ENCODE peak calls at places on chromosome 2, in eight cellular contexts. Y is H1, V is transverse colon, R is uterus, S is sigmoid colon, Z is H54, T is heart left ventricle, D is esophagus squamous epithelium. M is an unnamed sample.

GRCh38 chr2:160271166-160272086 is 71.4 kb upstream of the ITGB6 start:
- DNase-seq in Y (no peak), V (no peak), R (peak), S (no peak), Z (no peak), T (peak), D (no peak), M (no peak)

GRCh38 chr2:99765919-99766318 is 276.1 kb upstream of the REV1 start:
- DNase-seq in Y (no peak), V (no peak), R (no peak), S (no peak), Z (no peak), T (no peak), D (no peak), M (no peak)

GRCh38 chr2:66843856-66844255 is 408.9 kb downstream of the MEIS1 start:
- DNase-seq in Y (no peak), V (no peak), R (no peak), S (no peak), Z (no peak), T (no peak), D (no peak), M (no peak)

GRCh38 chr2:109560265-109560664 is 53.5 kb downstream of the SEPTIN10 start:
- DNase-seq in Y (no peak), V (no peak), R (no peak), S (no peak), Z (peak), T (no peak), D (no peak), M (peak)

GRCh38 chr2:208571764-208572131 is 165.2 kb downstream of the PTH2R start:
- DNase-seq in Y (no peak), V (no peak), R (no peak), S (no peak), Z (no peak), T (no peak), D (no peak), M (peak)

GRCh38 chr2:219059725-219060682 is 717 bp downstream of the IHH start:
- DNase-seq in Y (peak), V (peak), R (no peak), S (no peak), Z (no peak), T (no peak), D (no peak), M (no peak)

GRCh38 chr2:46257476-46257875 is 39.7 kb upstream of the EPAS1 start:
- DNase-seq in Y (no peak), V (no peak), R (no peak), S (no peak), Z (no peak), T (no peak), D (no peak), M (no peak)

GRCh38 chr2:174836345-174836999 is 72.2 kb upstream of the CHRNA1 start:
- DNase-seq in Y (no peak), V (no peak), R (no peak), S (no peak), Z (peak), T (no peak), D (no peak), M (no peak)

GRCh38 chr2:106165064-106165463 is 29.0 kb downstream of the UXS1 start:
- DNase-seq in Y (no peak), V (no peak), R (no peak), S (no peak), Z (no peak), T (no peak), D (no peak), M (no peak)

DNA sequence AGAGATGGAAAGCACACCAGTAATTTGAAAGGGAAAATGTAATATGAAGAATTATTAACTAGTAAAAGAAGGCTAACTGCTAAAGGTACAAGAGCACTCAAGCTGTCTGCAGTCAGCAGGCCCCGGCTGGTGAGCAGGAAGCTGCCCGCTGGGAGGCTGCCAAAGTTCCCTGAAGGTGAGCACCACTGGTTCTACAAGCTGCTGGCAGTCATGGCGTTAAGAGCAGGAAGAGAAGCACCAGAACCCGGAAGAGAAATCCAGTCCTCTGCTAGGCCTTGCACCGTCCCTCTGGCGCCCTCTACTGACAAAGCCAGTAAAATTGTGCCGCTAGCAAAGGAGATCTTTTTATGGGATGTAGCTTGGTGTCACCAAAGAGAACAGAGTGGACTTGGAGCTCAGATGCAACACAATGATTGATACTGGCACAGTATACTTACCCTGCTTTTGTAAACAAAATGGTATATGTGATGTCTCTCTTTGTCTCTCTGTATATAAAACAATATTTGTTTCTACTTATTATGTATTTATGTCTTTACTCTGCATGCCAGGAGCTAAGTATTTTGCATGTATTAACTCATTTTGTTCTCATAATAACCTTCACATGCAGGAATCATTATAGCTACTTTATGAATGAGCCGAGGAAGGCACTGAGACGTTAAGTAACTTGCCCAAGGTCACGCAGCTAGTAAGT is 28.1 kb upstream of the CASP8 start:
- DNase-seq in Y (peak), V (peak), R (peak), S (peak), Z (peak), T (peak), D (peak), M (peak)
- TF ChIP-seq POLR2A in Y (no peak), V (no peak), R (no peak), S (no peak), Z (no peak), T (no peak), D (no peak), M (peak)

GRCh38 chr2:24491626-24492282 is 700 bp downstream of the NCOA1 start:
- DNase-seq in Y (peak), V (peak), R (peak), S (peak), Z (peak), T (peak), D (no peak), M (peak)
- TF ChIP-seq POLR2A in Y (no peak), V (no peak), R (no peak), S (no peak), Z (peak), T (peak), D (peak), M (no peak)

DNA sequence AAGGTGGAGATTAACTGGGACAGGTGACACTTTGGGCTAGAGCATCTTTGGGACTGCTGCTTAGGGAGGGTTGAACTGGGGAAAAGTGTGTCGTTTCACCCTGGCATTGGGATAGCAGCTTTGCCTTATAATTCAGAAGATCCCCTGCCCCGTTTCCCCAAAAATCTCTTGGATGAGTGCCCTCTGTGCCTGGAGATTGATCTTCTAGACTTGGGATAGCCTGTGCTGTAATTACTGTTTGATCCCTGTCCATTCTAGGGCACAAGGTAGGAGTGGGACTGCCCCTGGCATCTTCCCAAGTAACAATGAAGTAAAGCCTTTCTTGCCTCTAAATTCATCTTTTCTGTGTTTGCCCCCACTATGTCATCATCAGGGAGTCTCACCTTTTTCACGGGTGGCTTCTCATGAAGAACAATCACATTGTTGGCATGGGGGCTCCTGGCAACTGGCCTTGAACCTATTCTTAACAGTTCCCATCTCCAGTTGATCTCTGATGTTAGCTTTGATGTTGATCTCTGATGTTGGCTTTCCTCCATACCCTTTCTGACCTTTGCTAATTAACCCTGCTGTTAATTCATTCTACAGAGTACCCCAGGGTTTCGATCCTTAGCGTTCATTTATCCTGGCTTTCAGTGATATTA is 21.6 kb downstream of the MTHFD2 start:
- DNase-seq in Y (peak), V (no peak), R (no peak), S (no peak), Z (no peak), T (no peak), D (no peak), M (no peak)
- TF ChIP-seq POLR2A in Y (peak), V (no peak), R (no peak), S (no peak), Z (no peak), T (no peak), D (no peak), M (no peak)

DNA sequence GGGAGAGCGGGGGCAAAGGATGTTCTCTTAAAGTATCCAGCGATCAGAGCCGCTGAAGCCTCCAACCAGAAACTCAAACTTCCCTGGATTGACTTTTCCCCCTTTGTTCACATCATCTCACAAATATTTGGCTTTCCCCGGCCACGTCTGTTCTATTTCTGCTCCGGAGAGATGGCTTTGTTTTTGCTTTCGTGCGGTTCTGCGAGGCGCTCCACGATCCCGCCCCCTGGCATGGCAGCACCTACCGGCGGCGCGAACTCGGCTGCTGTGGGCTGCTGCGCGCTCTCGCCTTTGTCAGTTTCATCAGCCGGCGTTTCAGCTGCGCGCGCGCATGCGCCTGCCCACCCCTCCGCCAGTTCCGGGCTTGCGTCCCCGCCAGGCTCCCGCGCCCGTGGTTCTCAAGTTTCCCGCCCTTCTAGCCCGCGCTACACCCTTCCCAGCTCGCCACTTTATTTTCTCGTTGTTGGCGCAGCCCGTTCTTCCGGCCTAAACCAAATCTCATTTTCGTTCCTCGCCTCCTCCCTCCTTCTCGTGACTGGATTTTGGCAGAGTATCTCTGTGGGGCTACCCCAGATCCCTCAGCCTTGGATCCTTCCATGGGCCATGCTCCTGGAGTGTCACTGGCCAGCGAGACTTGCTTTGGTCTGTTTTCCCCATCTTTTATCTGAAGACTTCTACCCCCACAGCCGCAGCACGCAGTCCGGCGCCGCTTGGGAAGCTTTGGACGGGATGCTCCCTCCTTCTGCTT is 98.0 kb downstream of the INSIG2 start:
- DNase-seq in Y (peak), V (peak), R (peak), S (peak), Z (peak), T (peak), D (peak), M (peak)
- TF ChIP-seq POLR2A in Y (peak), V (peak), R (peak), S (peak), Z (peak), T (peak), D (peak), M (peak)

GRCh38 chr2:65432227-65433190 is at the start of gene SPRED2:
- DNase-seq in Y (peak), V (peak), R (peak), S (peak), Z (peak), T (peak), D (peak), M (peak)
- TF ChIP-seq POLR2A in Y (no peak), V (peak), R (peak), S (no peak), Z (peak), T (peak), D (peak), M (peak)